ENCODE peak calls at places on chromosomes 5 and 9, in four cellular contexts. One of them, this sample, is unnamed.

GRCh38 chr5:178103612-178104011 is 9.7 kb upstream of the N4BP3 start:
- DNase-seq in posterior vena cava: no peak
- DNase-seq in left ventricle myocardium inferior: no peak
- DNase-seq in aorta: no peak
- DNase-seq in this sample: no peak

GRCh38 chr5:2697446-2698200 is 53.9 kb downstream of the IRX2 start:
- DNase-seq in posterior vena cava: no peak
- DNase-seq in left ventricle myocardium inferior: no peak
- DNase-seq in aorta: no peak
- DNase-seq in this sample: no peak

GRCh38 chr5:1502046-1502736 is 21.6 kb downstream of the LPCAT1 start:
- DNase-seq in aorta: peak; percentile 88
- DNase-seq in posterior vena cava: peak; percentile 93
- DNase-seq in left ventricle myocardium inferior: peak; percentile 40
- DNase-seq in this sample: peak; percentile 95

GRCh38 chr5:173237821-173238220 is 2.8 kb upstream of the NKX2-5 start:
- DNase-seq in left ventricle myocardium inferior: no peak
- DNase-seq in posterior vena cava: no peak
- DNase-seq in aorta: no peak
- DNase-seq in this sample: peak; percentile 17

GRCh38 chr5:142743677-142744441 is 26.3 kb upstream of the ARHGAP26 start:
- DNase-seq in left ventricle myocardium inferior: no peak
- DNase-seq in posterior vena cava: no peak
- DNase-seq in aorta: no peak
- DNase-seq in this sample: no peak

GRCh38 chr9:122387526-122387925 is 16.7 kb downstream of the PTGS1 start:
- DNase-seq in left ventricle myocardium inferior: no peak
- DNase-seq in aorta: no peak
- DNase-seq in posterior vena cava: peak; percentile 41
- DNase-seq in this sample: no peak

GRCh38 chr9:92501671-92502393 is 19.5 kb upstream of the ASPN start:
- DNase-seq in aorta: peak; percentile 68
- DNase-seq in left ventricle myocardium inferior: peak; percentile 38
- DNase-seq in posterior vena cava: no peak
- DNase-seq in this sample: no peak

GRCh38 chr9:78677326-78677725 is 380.4 kb downstream of the PSAT1 start:
- DNase-seq in aorta: no peak
- DNase-seq in posterior vena cava: no peak
- DNase-seq in left ventricle myocardium inferior: no peak
- DNase-seq in this sample: no peak

GRCh38 chr5:59496524-59497134 is 396.9 kb downstream of the PDE4D start:
- DNase-seq in aorta: no peak
- DNase-seq in left ventricle myocardium inferior: no peak
- DNase-seq in posterior vena cava: no peak
- DNase-seq in this sample: peak; percentile 54

GRCh38 chr5:101517795-101518194 is 614.7 kb upstream of the ST8SIA4 start:
- DNase-seq in posterior vena cava: no peak
- DNase-seq in left ventricle myocardium inferior: no peak
- DNase-seq in aorta: no peak
- DNase-seq in this sample: no peak

GRCh38 chr5:178436326-178436940 is 153.8 kb downstream of the COL23A1 start:
- DNase-seq in aorta: peak; percentile 14
- DNase-seq in posterior vena cava: no peak
- DNase-seq in left ventricle myocardium inferior: no peak
- DNase-seq in this sample: no peak

GRCh38 chr5:71939452-71939932 is 167.8 kb upstream of the MAP1B start:
- DNase-seq in posterior vena cava: no peak
- DNase-seq in left ventricle myocardium inferior: no peak
- DNase-seq in aorta: no peak
- DNase-seq in this sample: no peak

GRCh38 chr5:119070578-119070827 is 384 bp upstream of the DMXL1 start:
- DNase-seq in aorta: peak; percentile 92
- DNase-seq in posterior vena cava: peak; percentile 94
- DNase-seq in left ventricle myocardium inferior: peak; percentile 83
- DNase-seq in this sample: peak; percentile 94

GRCh38 chr5:35938518-35939227 is at the start of gene CAPSL:
- DNase-seq in left ventricle myocardium inferior: no peak
- DNase-seq in aorta: no peak
- DNase-seq in posterior vena cava: no peak
- DNase-seq in this sample: no peak

GRCh38 chr9:19232117-19232829 is 1.8 kb downstream of the DENND4C start:
- DNase-seq in aorta: no peak
- DNase-seq in left ventricle myocardium inferior: no peak
- DNase-seq in posterior vena cava: no peak
- DNase-seq in this sample: no peak

GRCh38 chr5:17355585-17356346 is 138.3 kb downstream of the BASP1 start:
- DNase-seq in aorta: no peak
- DNase-seq in posterior vena cava: no peak
- DNase-seq in left ventricle myocardium inferior: no peak
- DNase-seq in this sample: no peak

GRCh38 chr5:58060971-58061370 is 398.9 kb downstream of the PLK2 start:
- DNase-seq in aorta: no peak
- DNase-seq in left ventricle myocardium inferior: no peak
- DNase-seq in posterior vena cava: no peak
- DNase-seq in this sample: no peak

GRCh38 chr5:101977729-101978345 is 318.2 kb downstream of the SLCO4C1 start:
- DNase-seq in aorta: no peak
- DNase-seq in posterior vena cava: no peak
- DNase-seq in left ventricle myocardium inferior: no peak
- DNase-seq in this sample: no peak

GRCh38 chr5:3642231-3642630 is 46.6 kb downstream of the IRX1 start:
- DNase-seq in left ventricle myocardium inferior: no peak
- DNase-seq in posterior vena cava: no peak
- DNase-seq in aorta: no peak
- DNase-seq in this sample: no peak

GRCh38 chr9:79382468-79382867 is 189.3 kb upstream of the TLE4 start:
- DNase-seq in posterior vena cava: no peak
- DNase-seq in left ventricle myocardium inferior: no peak
- DNase-seq in aorta: no peak
- DNase-seq in this sample: no peak

GRCh38 chr5:1318659-1319251 is 23.9 kb upstream of the TERT start:
- DNase-seq in posterior vena cava: peak; percentile 80
- DNase-seq in aorta: peak; percentile 48
- DNase-seq in left ventricle myocardium inferior: no peak
- DNase-seq in this sample: peak; percentile 75

GRCh38 chr9:131704195-131704983 is 35.5 kb downstream of the RAPGEF1 start:
- DNase-seq in aorta: no peak
- DNase-seq in left ventricle myocardium inferior: no peak
- DNase-seq in posterior vena cava: no peak
- DNase-seq in this sample: no peak

GRCh38 chr9:101460965-101461364 is 25.4 kb upstream of the ALDOB start:
- DNase-seq in aorta: no peak
- DNase-seq in posterior vena cava: no peak
- DNase-seq in left ventricle myocardium inferior: no peak
- DNase-seq in this sample: no peak

GRCh38 chr5:172700686-172701324 is 59.7 kb downstream of the NEURL1B start:
- DNase-seq in aorta: no peak
- DNase-seq in posterior vena cava: no peak
- DNase-seq in left ventricle myocardium inferior: no peak
- DNase-seq in this sample: peak; percentile 35

GRCh38 chr5:5331838-5332237 is 90.6 kb upstream of the ICE1 start:
- DNase-seq in left ventricle myocardium inferior: no peak
- DNase-seq in aorta: no peak
- DNase-seq in posterior vena cava: no peak
- DNase-seq in this sample: no peak

GRCh38 chr9:119273984-119274665 is 95.1 kb downstream of the BRINP1 start:
- DNase-seq in left ventricle myocardium inferior: no peak
- DNase-seq in aorta: no peak
- DNase-seq in posterior vena cava: no peak
- DNase-seq in this sample: no peak

GRCh38 chr9:89899476-89900047 is 294.8 kb downstream of the GADD45G start:
- DNase-seq in left ventricle myocardium inferior: no peak
- DNase-seq in aorta: no peak
- DNase-seq in posterior vena cava: no peak
- DNase-seq in this sample: no peak

GRCh38 chr5:166957763-166958162 is 1333.7 kb upstream of the WWC1 start:
- DNase-seq in aorta: no peak
- DNase-seq in posterior vena cava: no peak
- DNase-seq in left ventricle myocardium inferior: no peak
- DNase-seq in this sample: no peak

GRCh38 chr9:128254855-128255759 is 20.7 kb downstream of the GOLGA2 start:
- DNase-seq in posterior vena cava: no peak
- DNase-seq in left ventricle myocardium inferior: peak; percentile 66
- DNase-seq in aorta: peak; percentile 72
- DNase-seq in this sample: peak; percentile 85

GRCh38 chr5:157088342-157088990 is 20.4 kb downstream of the HAVCR2 start:
- DNase-seq in aorta: no peak
- DNase-seq in left ventricle myocardium inferior: no peak
- DNase-seq in posterior vena cava: no peak
- DNase-seq in this sample: no peak

GRCh38 chr9:114123031-114123977 is 24.2 kb upstream of the KIF12 start:
- DNase-seq in left ventricle myocardium inferior: no peak
- DNase-seq in aorta: no peak
- DNase-seq in posterior vena cava: peak; percentile 49
- DNase-seq in this sample: peak; percentile 48

GRCh38 chr5:163163858-163164257 is 273.5 kb upstream of the CCNG1 start:
- DNase-seq in posterior vena cava: no peak
- DNase-seq in aorta: no peak
- DNase-seq in left ventricle myocardium inferior: no peak
- DNase-seq in this sample: no peak

GRCh38 chr9:1978941-1979340 is 36.2 kb upstream of the SMARCA2 start:
- DNase-seq in aorta: no peak
- DNase-seq in left ventricle myocardium inferior: no peak
- DNase-seq in posterior vena cava: no peak
- DNase-seq in this sample: no peak

GRCh38 chr5:51387854-51388320 is 4.6 kb downstream of the ISL1 start:
- DNase-seq in posterior vena cava: no peak
- DNase-seq in aorta: no peak
- DNase-seq in left ventricle myocardium inferior: no peak
- DNase-seq in this sample: no peak

GRCh38 chr5:5128766-5129165 is 11.4 kb upstream of the ADAMTS16 start:
- DNase-seq in aorta: no peak
- DNase-seq in left ventricle myocardium inferior: no peak
- DNase-seq in posterior vena cava: no peak
- DNase-seq in this sample: no peak

GRCh38 chr9:3099601-3100000 is 255.7 kb upstream of the PUM3 start:
- DNase-seq in left ventricle myocardium inferior: no peak
- DNase-seq in posterior vena cava: no peak
- DNase-seq in aorta: no peak
- DNase-seq in this sample: no peak

GRCh38 chr5:72209515-72210115 is 102.3 kb downstream of the MAP1B start:
- DNase-seq in posterior vena cava: no peak
- DNase-seq in left ventricle myocardium inferior: no peak
- DNase-seq in aorta: peak; percentile 51
- DNase-seq in this sample: no peak